ENCODE peak calls at places on chromosomes 12 and 14, in seven cellular contexts. N is GM13977, I is adrenal gland, Q is B cell, W is ascending aorta, X is cardiac muscle cell, G is AG10803. O is an unnamed sample.

GRCh38 chr12:88648625-88649024 is 68.4 kb upstream of the KITLG start:
- DNase-seq in N (no peak), I (no peak), Q (no peak), W (no peak), X (no peak), G (no peak), O (no peak)

GRCh38 chr12:93245543-93245942 is 132.2 kb upstream of the NUDT4 start:
- DNase-seq in N (peak; percentile 55), I (no peak), Q (no peak), W (no peak), X (no peak), G (no peak), O (no peak)

GRCh38 chr14:61876362-61877049 is 114.3 kb downstream of the SNAPC1 start:
- DNase-seq in N (peak; percentile 18), I (no peak), Q (no peak), W (no peak), X (no peak), G (no peak), O (no peak)

GRCh38 chr12:111034911-111035577 is 114.7 kb upstream of the MYL2 start:
- DNase-seq in N (no peak), I (no peak), Q (no peak), W (no peak), X (peak; percentile 63), G (no peak), O (no peak)

GRCh38 chr12:131065279-131065678 is 111.6 kb downstream of the ADGRD1 start:
- DNase-seq in N (no peak), I (no peak), Q (no peak), W (no peak), X (no peak), G (no peak), O (no peak)

GRCh38 chr14:63981569-63981968 is 128.8 kb downstream of the SYNE2 start:
- DNase-seq in N (no peak), I (no peak), Q (no peak), W (no peak), X (no peak), G (no peak), O (no peak)

GRCh38 chr14:96666088-96666487 is 131.1 kb upstream of the VRK1 start:
- DNase-seq in N (no peak), I (no peak), Q (no peak), W (no peak), X (no peak), G (no peak), O (no peak)

GRCh38 chr14:24677956-24678355 is 44.0 kb upstream of the GZMB start:
- DNase-seq in N (no peak), I (no peak), Q (no peak), W (no peak), X (no peak), G (no peak), O (no peak)

GRCh38 chr12:49511410-49511809 is 27.4 kb upstream of the KCNH3 start:
- DNase-seq in N (no peak), I (no peak), Q (no peak), W (no peak), X (no peak), G (no peak), O (no peak)

DNA sequence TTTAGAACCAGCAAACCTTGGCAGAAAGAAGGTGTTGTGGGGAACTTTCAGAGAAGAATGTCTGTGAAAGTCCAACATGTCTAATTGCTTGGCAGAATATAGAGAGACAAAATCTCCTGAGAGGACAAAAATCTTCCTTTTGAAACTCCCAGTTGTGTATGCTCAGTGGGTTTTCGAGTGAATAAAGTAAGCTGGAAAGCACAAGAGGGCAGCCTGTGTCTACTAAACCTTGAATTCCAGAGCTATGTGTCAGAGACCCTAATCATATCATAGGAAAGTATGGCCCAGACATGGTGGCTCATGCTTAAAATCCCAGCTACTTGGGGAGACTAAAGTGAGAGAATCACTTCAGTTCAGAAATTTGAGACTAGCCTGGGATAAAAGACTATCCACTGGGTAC is 661.2 kb downstream of the SLC16A7 start:
- DNase-seq in N (no peak), I (no peak), Q (no peak), W (no peak), X (peak; percentile 54), G (peak; percentile 56), O (peak; percentile 68)
- TF ChIP-seq CTCF in N (no peak), I (no peak), Q (no peak), W (no peak), X (peak; percentile 26), G (no peak), O (peak; percentile 2)

GRCh38 chr14:102825307-102826095 is 48.3 kb downstream of the TRAF3 start:
- DNase-seq in N (no peak), I (no peak), Q (no peak), W (no peak), X (no peak), G (no peak), O (no peak)

GRCh38 chr14:102826751-102827675 is 49.8 kb downstream of the TRAF3 start:
- DNase-seq in N (no peak), I (no peak), Q (no peak), W (no peak), X (no peak), G (no peak), O (no peak)

GRCh38 chr14:102823546-102823945 is 46.3 kb downstream of the TRAF3 start:
- DNase-seq in N (no peak), I (no peak), Q (no peak), W (no peak), X (no peak), G (no peak), O (no peak)

GRCh38 chr14:102826161-102826560 is 48.9 kb downstream of the TRAF3 start:
- DNase-seq in N (no peak), I (no peak), Q (no peak), W (no peak), X (no peak), G (no peak), O (no peak)

GRCh38 chr14:102824832-102825231 is 47.6 kb downstream of the TRAF3 start:
- DNase-seq in N (no peak), I (no peak), Q (no peak), W (no peak), X (no peak), G (peak; percentile 39), O (peak; percentile 71)
- TF ChIP-seq CTCF in N (no peak), I (no peak), Q (no peak), W (peak; percentile 30), X (no peak), G (no peak), O (no peak)

GRCh38 chr14:36518586-36519430 is 1.2 kb downstream of the NKX2-1 start:
- DNase-seq in N (peak; percentile 46), I (no peak), Q (peak; percentile 36), W (no peak), X (no peak), G (no peak), O (no peak)

GRCh38 chr14:36519431-36520321 is at the start of gene NKX2-1:
- DNase-seq in N (peak; percentile 56), I (no peak), Q (peak; percentile 40), W (no peak), X (no peak), G (no peak), O (no peak)

GRCh38 chr14:36521598-36522345 is 1.7 kb upstream of the NKX2-1 start:
- DNase-seq in N (peak; percentile 38), I (no peak), Q (no peak), W (no peak), X (no peak), G (no peak), O (no peak)

GRCh38 chr14:36522347-36522971 is 2.4 kb upstream of the NKX2-1 start:
- DNase-seq in N (peak; percentile 25), I (no peak), Q (no peak), W (no peak), X (no peak), G (no peak), O (no peak)

GRCh38 chr14:36520601-36521525 is 831 bp upstream of the NKX2-1 start:
- DNase-seq in N (peak; percentile 76), I (no peak), Q (peak; percentile 37), W (no peak), X (peak; percentile 62), G (peak; percentile 14), O (peak; percentile 15)
- TF ChIP-seq CTCF in N (peak; percentile 28), I (no peak), Q (no peak), W (peak; percentile 13), X (peak; percentile 33), G (no peak), O (no peak)

GRCh38 chr14:30883508-30884294 is 9.3 kb downstream of the COCH start:
- DNase-seq in N (no peak), I (no peak), Q (no peak), W (no peak), X (no peak), G (no peak), O (no peak)
- TF ChIP-seq CTCF in N (no peak), I (no peak), Q (no peak), W (no peak), X (no peak), G (no peak), O (no peak)